ENCODE peak calls at places on chromosomes 5 and 9, in five cellular contexts. I is GM04503; J is gastrocnemius medialis; A is foreskin fibroblast; D is effector memory CD4-positive, alpha-beta T cell. Q is an unnamed sample.

GRCh38 chr5:61407706-61408105 is 75.6 kb downstream of the ZSWIM6 start:
- DNase-seq in I (no peak), J (no peak), A (no peak), D (no peak), Q (no peak)

GRCh38 chr9:26791274-26791673 is 101.3 kb downstream of the CAAP1 start:
- DNase-seq in I (no peak), J (no peak), A (no peak), D (no peak), Q (no peak)

GRCh38 chr5:133159543-133159942 is 107.7 kb downstream of the HSPA4 start:
- DNase-seq in I (no peak), J (no peak), A (no peak), D (no peak), Q (no peak)

GRCh38 chr5:62779010-62779422 is 200.4 kb downstream of the LRRC70 start:
- DNase-seq in I (peak; percentile 20), J (no peak), A (peak; percentile 66), D (no peak), Q (no peak)

GRCh38 chr9:73565833-73566465 is 414.3 kb downstream of the ANXA1 start:
- DNase-seq in I (no peak), J (no peak), A (peak; percentile 24), D (no peak), Q (peak; percentile 50)

GRCh38 chr9:121019282-121019681 is 30.8 kb downstream of the C5 start:
- DNase-seq in I (no peak), J (no peak), A (no peak), D (no peak), Q (no peak)

GRCh38 chr5:30368064-30368463 is 825.4 kb upstream of the CDH6 start:
- DNase-seq in I (no peak), J (no peak), A (no peak), D (no peak), Q (no peak)

GRCh38 chr5:16727937-16728336 is 111.1 kb upstream of the RETREG1 start:
- DNase-seq in I (no peak), J (peak; percentile 36), A (peak; percentile 6), D (no peak), Q (no peak)

GRCh38 chr9:38423273-38423938 is 848 bp downstream of the IGFBPL1 start:
- DNase-seq in I (no peak), J (no peak), A (no peak), D (no peak), Q (no peak)

GRCh38 chr5:150245111-150245789 is 44.3 kb downstream of the CAMK2A start:
- DNase-seq in I (no peak), J (peak; percentile 97), A (peak; percentile 81), D (no peak), Q (no peak)

GRCh38 chr5:58849995-58850667 is 267.3 kb downstream of the RAB3C start:
- DNase-seq in I (no peak), J (no peak), A (peak; percentile 32), D (no peak), Q (peak; percentile 77)

GRCh38 chr9:87855061-87855460 is 27.6 kb upstream of the SPATA31E1 start:
- DNase-seq in I (no peak), J (no peak), A (peak; percentile 59), D (no peak), Q (no peak)

GRCh38 chr5:22557251-22557650 is 295.9 kb downstream of the CDH12 start:
- DNase-seq in I (no peak), J (no peak), A (no peak), D (no peak), Q (no peak)

GRCh38 chr5:124894541-124894940 is 148.1 kb upstream of the ZNF608 start:
- DNase-seq in I (no peak), J (no peak), A (no peak), D (no peak), Q (peak; percentile 57)

GRCh38 chr5:96260009-96260408 is 173.0 kb downstream of the PCSK1 start:
- DNase-seq in I (no peak), J (no peak), A (no peak), D (no peak), Q (no peak)

GRCh38 chr5:126492939-126493338 is 69.7 kb downstream of the GRAMD2B start:
- DNase-seq in I (no peak), J (no peak), A (peak; percentile 33), D (no peak), Q (no peak)

GRCh38 chr5:173452098-173452497 is 123.9 kb upstream of the STC2 start:
- DNase-seq in I (peak; percentile 85), J (peak; percentile 85), A (peak; percentile 89), D (no peak), Q (no peak)

GRCh38 chr5:65102826-65103673 is 334.3 kb downstream of the CWC27 start:
- DNase-seq in I (no peak), J (peak; percentile 15), A (peak; percentile 67), D (peak; percentile 38), Q (peak; percentile 69)

GRCh38 chr5:94830520-94830919 is 212.1 kb downstream of the SLF1 start:
- DNase-seq in I (no peak), J (no peak), A (peak; percentile 5), D (no peak), Q (no peak)

GRCh38 chr5:151619812-151620462 is 28.8 kb upstream of the FAT2 start:
- DNase-seq in I (no peak), J (peak; percentile 26), A (no peak), D (no peak), Q (no peak)

GRCh38 chr5:16784843-16785791 is 151.0 kb downstream of the MYO10 start:
- DNase-seq in I (no peak), J (peak; percentile 63), A (no peak), D (no peak), Q (no peak)

GRCh38 chr5:170633235-170634041 is 129.6 kb downstream of the KCNIP1 start:
- DNase-seq in I (peak; percentile 49), J (peak; percentile 36), A (peak; percentile 87), D (no peak), Q (no peak)